ENCODE peak calls at places on chromosome X, in ten cellular contexts. G is colonic mucosa, B is astrocyte, E is left lung, I is heart left ventricle, K is upper lobe of left lung, L is hepatocyte, X is A549, V is lower lobe of right lung, A is pancreas. O is an unnamed sample.

GRCh38 chrX:68416592-68416991 is 16.7 kb downstream of the OPHN1 start:
- DNase-seq in G (no peak), B (peak; percentile 56), E (no peak), I (no peak), K (no peak), L (no peak), X (no peak), V (no peak), A (no peak), O (no peak)

GRCh38 chrX:106608016-106608415 is 3.8 kb upstream of the RADX start:
- DNase-seq in G (no peak), B (no peak), E (no peak), I (no peak), K (no peak), L (no peak), X (no peak), V (peak; percentile 41), A (no peak), O (peak; percentile 31)

GRCh38 chrX:95539041-95539440 is 1145.6 kb upstream of the DIAPH2 start:
- DNase-seq in G (no peak), B (no peak), E (no peak), I (no peak), K (no peak), L (peak; percentile 13), X (no peak), V (no peak), A (no peak), O (no peak)

GRCh38 chrX:114959729-114960128 is 57.7 kb downstream of the IL13RA2 start:
- DNase-seq in G (no peak), B (peak; percentile 12), E (no peak), I (no peak), K (no peak), L (peak; percentile 19), X (no peak), V (no peak), A (no peak), O (no peak)

GRCh38 chrX:42096262-42096939 is 173.0 kb upstream of the CASK start:
- DNase-seq in G (no peak), B (peak; percentile 97), E (peak; percentile 56), I (peak; percentile 20), K (no peak), L (peak; percentile 77), X (peak; percentile 9), V (peak; percentile 58), A (no peak), O (no peak)

GRCh38 chrX:115232933-115233496 is 881 bp downstream of the LRCH2 start:
- DNase-seq in G (no peak), B (no peak), E (no peak), I (no peak), K (no peak), L (no peak), X (no peak), V (no peak), A (no peak), O (no peak)

GRCh38 chrX:25012793-25013592 is 2.8 kb downstream of the ARX start:
- DNase-seq in G (no peak), B (no peak), E (no peak), I (no peak), K (peak; percentile 66), L (no peak), X (peak; percentile 46), V (no peak), A (no peak), O (no peak)

GRCh38 chrX:150408561-150408960 is 45.4 kb downstream of the MAMLD1 start:
- DNase-seq in G (no peak), B (no peak), E (no peak), I (no peak), K (no peak), L (no peak), X (no peak), V (no peak), A (no peak), O (no peak)

GRCh38 chrX:41664307-41665299 is 24.2 kb upstream of the GPR34 start:
- DNase-seq in G (no peak), B (no peak), E (no peak), I (no peak), K (no peak), L (no peak), X (no peak), V (no peak), A (no peak), O (no peak)

GRCh38 chrX:124098089-124098488 is 136.6 kb downstream of the STAG2 start:
- DNase-seq in G (no peak), B (peak; percentile 24), E (no peak), I (no peak), K (no peak), L (peak; percentile 49), X (no peak), V (no peak), A (no peak), O (no peak)

GRCh38 chrX:78652971-78653822 is 5.9 kb downstream of the RTL3 start:
- DNase-seq in G (no peak), B (peak; percentile 90), E (no peak), I (no peak), K (no peak), L (no peak), X (peak; percentile 11), V (no peak), A (no peak), O (no peak)

GRCh38 chrX:44012484-44013096 is 39.4 kb upstream of the NDP start:
- DNase-seq in G (no peak), B (peak; percentile 82), E (peak; percentile 56), I (no peak), K (no peak), L (no peak), X (peak; percentile 31), V (peak; percentile 67), A (no peak), O (no peak)
- H3K27ac ChIP-seq in G (no peak overlapping the region), B (peak overlapping the region; percentile 37), E (peak overlapping the region; percentile 80), I (no peak overlapping the region), K (no peak overlapping the region), L (no peak overlapping the region), X (peak overlapping the region; percentile 56), V (no peak overlapping the region), A (no peak overlapping the region), O (no peak overlapping the region)

DNA sequence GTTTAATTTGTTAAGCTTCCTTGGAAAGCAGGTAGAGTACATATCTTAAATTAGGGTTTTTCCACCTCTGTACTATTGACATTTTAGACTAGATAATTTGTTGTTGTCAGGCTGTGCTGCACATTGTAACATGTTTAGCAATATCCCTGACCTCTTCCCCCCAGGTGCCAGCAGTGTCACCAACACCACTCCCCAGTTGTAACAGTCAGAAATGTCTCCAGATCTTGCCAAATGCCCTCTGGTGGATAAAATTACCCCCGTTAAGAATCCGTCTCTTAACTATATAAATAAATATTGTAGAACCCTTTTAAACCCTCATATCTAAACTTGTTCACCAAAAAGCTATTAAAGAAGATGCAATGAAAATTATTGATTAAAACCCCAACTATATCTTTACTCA is 161.5 kb downstream of the ARHGAP6 start:
- DNase-seq in G (no peak), B (no peak), E (no peak), I (no peak), K (no peak), L (no peak), X (no peak), V (no peak), A (no peak), O (no peak)
- TF ChIP-seq CTCF in G (no peak), B (no peak), E (no peak), I (no peak), K (no peak), L (no peak), X (no peak), V (no peak), A (no peak), O (no peak)

GRCh38 chrX:20015945-20016617 is 25.2 kb upstream of the BCLAF3 start:
- DNase-seq in G (no peak), B (no peak), E (no peak), I (no peak), K (no peak), L (no peak), X (no peak), V (no peak), A (no peak), O (no peak)
- H3K9me3 ChIP-seq in G (no peaks in the 10 kb centered on the region), B (peaks cover 5% of the 10 kb centered on the region), E (peaks cover 10% of the 10 kb centered on the region), I (peaks cover 30% of the 10 kb centered on the region), K (no peaks in the 10 kb centered on the region), L (no peaks in the 10 kb centered on the region), X (peaks cover 9% of the 10 kb centered on the region), V (no peaks in the 10 kb centered on the region), A (no peaks in the 10 kb centered on the region), O (no peaks in the 10 kb centered on the region)

GRCh38 chrX:30961387-30961786 is 72.3 kb upstream of the TAB3 start:
- DNase-seq in G (no peak), B (no peak), E (no peak), I (no peak), K (no peak), L (no peak), X (no peak), V (no peak), A (no peak), O (no peak)

GRCh38 chrX:30961805-30962204 is 72.8 kb upstream of the TAB3 start:
- DNase-seq in G (no peak), B (no peak), E (no peak), I (no peak), K (no peak), L (no peak), X (no peak), V (no peak), A (no peak), O (no peak)

GRCh38 chrX:30955687-30956086 is 66.6 kb upstream of the TAB3 start:
- DNase-seq in G (no peak), B (no peak), E (no peak), I (no peak), K (no peak), L (no peak), X (no peak), V (no peak), A (no peak), O (no peak)

GRCh38 chrX:30957753-30958152 is 68.7 kb upstream of the TAB3 start:
- DNase-seq in G (no peak), B (peak; percentile 51), E (no peak), I (no peak), K (no peak), L (peak; percentile 41), X (peak; percentile 5), V (no peak), A (no peak), O (no peak)
- H3K27ac ChIP-seq in G (no peak overlapping the region), B (no peak overlapping the region), E (no peak overlapping the region), I (no peak overlapping the region), K (no peak overlapping the region), L (no peak overlapping the region), X (no peak overlapping the region), V (no peak overlapping the region), A (no peak overlapping the region), O (no peak overlapping the region)

DNA sequence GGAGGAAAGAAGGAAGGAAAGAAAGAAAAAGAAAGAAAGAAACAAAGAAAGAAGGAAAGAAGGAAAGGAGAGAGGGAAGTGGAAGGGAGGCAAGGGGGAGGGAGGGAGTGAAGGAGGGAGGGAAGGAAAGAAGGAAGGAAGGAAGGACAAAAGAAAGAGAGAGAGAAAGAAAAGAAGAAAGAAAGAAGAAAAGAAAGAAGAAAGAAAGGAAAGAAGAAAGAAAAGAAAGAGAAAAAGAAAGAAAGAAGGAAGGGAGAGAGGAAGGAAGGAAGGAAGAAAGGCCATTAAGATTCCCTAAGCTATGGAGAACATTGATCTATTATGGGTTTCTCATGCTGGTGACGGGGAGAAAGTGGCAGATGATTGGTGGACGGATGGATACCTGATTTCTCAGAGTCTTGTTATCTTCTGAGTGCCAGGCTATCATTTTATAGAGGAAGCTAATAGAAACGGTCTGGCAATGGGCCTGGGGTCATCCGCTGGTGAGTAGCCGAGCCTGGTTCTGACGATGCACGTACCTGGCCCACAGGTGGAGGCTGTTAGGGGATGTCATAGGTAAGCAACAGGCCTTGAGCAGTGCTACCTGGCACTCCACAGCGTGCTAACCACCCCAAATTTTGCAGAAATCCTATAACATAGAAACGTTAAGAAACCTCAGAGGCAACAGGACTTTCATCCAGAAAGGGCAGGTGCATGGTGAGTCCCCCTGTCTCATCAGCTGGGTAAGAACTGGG is 142.9 kb downstream of the SHOX start:
- DNase-seq in G (no peak), B (no peak), E (no peak), I (no peak), K (no peak), L (no peak), X (no peak), V (no peak), A (no peak), O (no peak)
- TF ChIP-seq CTCF in G (no peak), B (no peak), E (no peak), I (no peak), K (no peak), L (no peak), X (no peak), V (no peak), A (no peak), O (no peak)